ENCODE peak calls at places on chromosomes 6 and 20, in six cellular contexts. Y is neuronal stem cell, M is mesendoderm, F is H9, E is mesenchymal stem cell, S is H1. W is an unnamed sample.
A peak's percentile ranks its signal among the peaks of the same experiment; 100 is the strongest.

GRCh38 chr20:1423625-1424106 is 30.8 kb upstream of the FKBP1A start:
- DNase-seq in Y (peak; percentile 54), M (peak; percentile 99), F (peak; percentile 94), E (peak; percentile 93), S (peak; percentile 65), W (peak; percentile 69)

GRCh38 chr20:21437816-21438215 is 40.5 kb upstream of the NKX2-4 start:
- DNase-seq in Y (no peak), M (no peak), F (no peak), E (no peak), S (no peak), W (no peak)

GRCh38 chr6:25942561-25943147 is 12.2 kb upstream of the SLC17A2 start:
- DNase-seq in Y (peak; percentile 23), M (peak; percentile 49), F (no peak), E (peak; percentile 58), S (no peak), W (peak; percentile 55)

GRCh38 chr6:116682334-116682712 is 1.3 kb downstream of the KPNA5 start:
- DNase-seq in Y (no peak), M (peak; percentile 8), F (no peak), E (peak; percentile 70), S (no peak), W (peak; percentile 55)

GRCh38 chr6:167005350-167006159 is 6.4 kb downstream of the CEP43 start:
- DNase-seq in Y (no peak), M (no peak), F (no peak), E (no peak), S (no peak), W (no peak)

GRCh38 chr6:5898563-5898962 is 108.2 kb downstream of the NRN1 start:
- DNase-seq in Y (no peak), M (peak; percentile 58), F (peak; percentile 37), E (no peak), S (no peak), W (no peak)

GRCh38 chr20:10861086-10861485 is 187.3 kb upstream of the JAG1 start:
- DNase-seq in Y (no peak), M (no peak), F (no peak), E (no peak), S (no peak), W (peak; percentile 83)

GRCh38 chr6:103154779-103155572 is 1704.7 kb downstream of the HACE1 start:
- DNase-seq in Y (no peak), M (no peak), F (no peak), E (no peak), S (no peak), W (no peak)

GRCh38 chr6:75563032-75563431 is 38.6 kb upstream of the SENP6 start:
- DNase-seq in Y (no peak), M (peak; percentile 87), F (peak; percentile 67), E (peak; percentile 62), S (peak; percentile 48), W (peak; percentile 47)

GRCh38 chr6:37940074-37940847 is 120.7 kb downstream of the ZFAND3 start:
- DNase-seq in Y (no peak), M (no peak), F (no peak), E (peak; percentile 72), S (no peak), W (peak; percentile 75)

GRCh38 chr6:127738423-127738822 is 161.4 kb downstream of the C6orf58 start:
- DNase-seq in Y (no peak), M (no peak), F (no peak), E (no peak), S (no peak), W (no peak)

GRCh38 chr6:50116390-50116789 is 66.7 kb upstream of the DEFB112 start:
- DNase-seq in Y (no peak), M (no peak), F (no peak), E (no peak), S (no peak), W (no peak)

GRCh38 chr6:168060521-168060931 is 18.5 kb downstream of the FRMD1 start:
- DNase-seq in Y (peak; percentile 41), M (peak; percentile 72), F (peak; percentile 69), E (peak; percentile 75), S (no peak), W (peak; percentile 43)

GRCh38 chr6:117194978-117195377 is 70.4 kb upstream of the VGLL2 start:
- DNase-seq in Y (no peak), M (no peak), F (no peak), E (no peak), S (no peak), W (no peak)

GRCh38 chr6:46218457-46218856 is 47.7 kb upstream of the ENPP5 start:
- DNase-seq in Y (no peak), M (no peak), F (no peak), E (no peak), S (no peak), W (no peak)

GRCh38 chr20:61808497-61808896 is 257.2 kb downstream of the TAF4 start:
- DNase-seq in Y (no peak), M (no peak), F (no peak), E (no peak), S (no peak), W (no peak)

GRCh38 chr6:111918825-111919224 is 45.6 kb upstream of the FYN start:
- DNase-seq in Y (no peak), M (no peak), F (no peak), E (no peak), S (no peak), W (peak; percentile 79)
- H2BK15ac ChIP-seq in Y (no peak overlapping the region), M (no peak overlapping the region), F (no peak overlapping the region), E (no peak overlapping the region), S (no peak overlapping the region), W (no peak overlapping the region)

GRCh38 chr6:160050022-160050421 is 71.6 kb upstream of the SLC22A1 start:
- DNase-seq in Y (no peak), M (no peak), F (no peak), E (no peak), S (no peak), W (no peak)
- H2BK15ac ChIP-seq in Y (no peak overlapping the region), M (no peak overlapping the region), F (no peak overlapping the region), E (no peak overlapping the region), S (no peak overlapping the region), W (no peak overlapping the region)

DNA sequence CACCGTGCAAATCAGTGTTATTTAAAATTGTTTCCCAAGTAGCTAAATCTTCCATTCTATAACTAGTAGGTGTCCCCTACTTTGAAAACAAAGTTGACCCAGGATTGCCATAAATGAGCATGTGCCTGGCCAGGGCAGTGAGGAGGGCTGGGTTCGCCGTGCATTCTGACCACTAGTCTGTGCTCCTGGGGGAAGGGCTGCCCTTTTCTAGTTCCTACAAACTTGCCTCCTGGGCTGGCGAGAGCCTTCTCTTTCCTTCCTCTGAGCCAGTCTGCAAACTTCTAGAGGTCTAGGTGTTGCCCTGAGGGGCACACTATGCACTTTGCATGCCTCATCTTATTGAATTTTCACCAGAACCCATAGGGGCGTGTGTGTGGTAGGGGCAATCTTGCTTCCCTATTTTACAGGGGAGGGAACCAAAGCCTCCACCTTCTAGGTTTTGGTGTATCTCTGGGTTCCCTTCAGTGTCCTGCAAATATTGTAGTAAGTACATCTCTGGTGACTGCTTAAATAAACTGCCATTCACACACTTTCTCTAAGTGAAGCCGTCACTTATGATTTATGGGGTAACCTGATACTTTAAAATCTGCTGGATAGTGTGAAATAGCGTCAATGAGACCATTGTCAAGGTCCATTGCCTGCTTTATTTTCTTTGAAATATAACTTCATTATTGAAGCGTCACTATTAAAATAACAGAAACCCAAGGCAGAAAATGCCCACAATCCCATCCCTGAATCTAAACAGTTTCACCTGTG is 42.2 kb downstream of the CDH26 start:
- DNase-seq in Y (no peak), M (no peak), F (no peak), E (no peak), S (no peak), W (no peak)
- H2BK15ac ChIP-seq in Y (no peak overlapping the region), M (no peak overlapping the region), F (no peak overlapping the region), E (no peak overlapping the region), S (no peak overlapping the region), W (no peak overlapping the region)

GRCh38 chr6:137917518-137917917 is 50.5 kb downstream of the TNFAIP3 start:
- DNase-seq in Y (no peak), M (no peak), F (no peak), E (no peak), S (no peak), W (no peak)

GRCh38 chr6:137921823-137922222 is 54.8 kb downstream of the TNFAIP3 start:
- DNase-seq in Y (no peak), M (no peak), F (no peak), E (no peak), S (no peak), W (no peak)

GRCh38 chr6:137919512-137919823 is 52.4 kb downstream of the TNFAIP3 start:
- DNase-seq in Y (no peak), M (no peak), F (no peak), E (no peak), S (no peak), W (no peak)

GRCh38 chr6:137919837-137920304 is 52.8 kb downstream of the TNFAIP3 start:
- DNase-seq in Y (no peak), M (no peak), F (no peak), E (no peak), S (no peak), W (no peak)

GRCh38 chr6:137920331-137920730 is 53.3 kb downstream of the TNFAIP3 start:
- DNase-seq in Y (no peak), M (no peak), F (no peak), E (no peak), S (no peak), W (no peak)
- H2BK15ac ChIP-seq in Y (no peak overlapping the region), M (no peak overlapping the region), F (no peak overlapping the region), E (no peak overlapping the region), S (no peak overlapping the region), W (peak overlapping the region; percentile 36)

GRCh38 chr6:105990151-105990550 is 96.0 kb upstream of the PRDM1 start:
- DNase-seq in Y (no peak), M (peak; percentile 47), F (no peak), E (no peak), S (no peak), W (no peak)
- H2BK15ac ChIP-seq in Y (no peak overlapping the region), M (no peak overlapping the region), F (no peak overlapping the region), E (no peak overlapping the region), S (peak overlapping the region; percentile 23), W (peak overlapping the region; percentile 41)

GRCh38 chr6:155499574-155499973 is 43.9 kb upstream of the NOX3 start:
- DNase-seq in Y (no peak), M (no peak), F (no peak), E (no peak), S (no peak), W (no peak)
- H2BK15ac ChIP-seq in Y (no peak overlapping the region), M (no peak overlapping the region), F (no peak overlapping the region), E (no peak overlapping the region), S (no peak overlapping the region), W (no peak overlapping the region)